ENCODE peak calls at places on chromosomes 12 and 14, in seven cellular contexts. R is A549, D is cardiac muscle cell, N is lower lobe of right lung, E is endodermal cell, A is right atrium auricular region, F is AG04450. T is an unnamed sample.

GRCh38 chr12:12503384-12504078 is 59.1 kb downstream of the DUSP16 start:
- DNase-seq in F (no peak), A (no peak), N (no peak), D (no peak), R (no peak), E (peak; percentile 82), T (peak; percentile 31)

GRCh38 chr14:100651999-100652508 is 64.8 kb upstream of the BEGAIN start:
- DNase-seq in F (peak; percentile 13), N (no peak), R (no peak), D (no peak), E (no peak), A (no peak), T (no peak)

GRCh38 chr12:83102499-83102898 is 415.8 kb downstream of the TMTC2 start:
- DNase-seq in N (no peak), E (no peak), R (no peak), F (no peak), D (no peak), A (no peak), T (no peak)

GRCh38 chr12:132279184-132279889 is 50.1 kb downstream of the GALNT9 start:
- DNase-seq in A (no peak), R (peak; percentile 57), F (no peak), N (peak; percentile 62), D (no peak), E (peak; percentile 80), T (no peak)

GRCh38 chr12:46219892-46220655 is 48.8 kb downstream of the SLC38A1 start:
- DNase-seq in N (no peak), R (peak; percentile 32), A (no peak), D (no peak), F (peak; percentile 44), E (no peak), T (no peak)

GRCh38 chr12:77133566-77133965 is 68.2 kb upstream of the E2F7 start:
- DNase-seq in E (peak; percentile 94), N (no peak), A (no peak), D (peak; percentile 89), F (no peak), R (peak; percentile 23), T (peak; percentile 50)

GRCh38 chr14:96225745-96226151 is 21.1 kb downstream of the BDKRB2 start:
- DNase-seq in R (peak; percentile 41), D (peak; percentile 55), A (no peak), E (peak; percentile 90), F (no peak), N (no peak), T (no peak)

GRCh38 chr12:6285063-6285477 is 25.4 kb upstream of the PLEKHG6 start:
- DNase-seq in N (peak; percentile 62), A (no peak), F (no peak), R (peak; percentile 73), E (peak; percentile 93), D (peak; percentile 81), T (no peak)

GRCh38 chr14:103290961-103291360 is 43.1 kb upstream of the EIF5 start:
- DNase-seq in N (no peak), R (no peak), E (no peak), A (no peak), F (no peak), D (no peak), T (no peak)

GRCh38 chr14:77024171-77024627 is 4.3 kb downstream of the IRF2BPL start:
- DNase-seq in R (peak; percentile 80), N (peak; percentile 57), A (no peak), F (no peak), E (peak; percentile 91), D (peak; percentile 85), T (peak; percentile 71)

GRCh38 chr14:49659526-49660455 is 24.7 kb upstream of the DNAAF2 start:
- DNase-seq in E (no peak), R (peak; percentile 29), D (no peak), N (no peak), A (no peak), F (no peak), T (no peak)

DNA sequence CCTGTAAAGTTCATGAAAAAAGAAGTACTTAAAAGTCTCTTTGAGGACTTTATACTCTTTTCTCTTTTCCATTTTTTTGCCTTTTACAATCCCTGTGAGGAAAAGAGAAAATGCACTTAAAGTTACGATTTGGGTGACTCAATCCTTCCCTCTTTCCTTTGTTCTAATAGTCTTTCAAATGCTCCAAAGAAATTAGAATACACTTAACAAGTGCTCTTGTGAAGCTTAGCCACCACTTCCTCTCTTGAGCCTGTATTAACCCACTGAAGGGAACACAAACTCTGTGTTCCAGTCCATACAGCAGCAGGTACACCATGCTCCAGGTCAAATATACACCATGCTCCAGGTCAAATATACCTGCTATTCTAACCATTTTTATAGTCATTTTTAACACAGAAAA is 581.1 kb upstream of the MGAT4C start:
- DNase-seq in F (no peak), E (no peak), A (no peak), D (no peak), R (no peak), N (no peak), T (no peak)
- H3K4me3 ChIP-seq in F (no peak overlapping the region), E (no peak overlapping the region), A (no peak overlapping the region), D (no peak overlapping the region), R (no peak overlapping the region), N (no peak overlapping the region), T (no peak overlapping the region)

DNA sequence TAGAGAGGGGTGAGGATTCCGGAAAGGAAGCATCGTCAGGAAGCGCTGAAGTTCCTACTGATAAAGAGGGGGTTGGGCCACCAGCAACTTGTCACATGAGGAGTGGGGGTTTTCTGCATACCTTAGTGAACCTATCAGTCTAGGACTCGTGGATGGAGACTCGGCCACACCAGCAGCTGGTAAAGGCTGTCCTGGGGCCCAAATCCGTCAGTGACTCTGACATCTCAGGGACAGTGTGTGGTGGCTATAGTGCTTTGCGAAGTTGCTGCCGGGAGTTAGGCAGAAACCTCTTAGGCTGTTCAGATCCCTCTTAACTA is 16.4 kb downstream of the RNASE2 start:
- DNase-seq in R (no peak), E (no peak), D (no peak), N (no peak), F (no peak), A (no peak), T (no peak)
- H3K4me3 ChIP-seq in R (peak overlapping the region; percentile 67), E (peak overlapping the region; percentile 95), D (no peak overlapping the region), N (peak overlapping the region; percentile 72), F (peak overlapping the region; percentile 69), A (no peak overlapping the region), T (peak overlapping the region; percentile 21)

GRCh38 chr12:111775205-111776193 is 8.8 kb downstream of the ALDH2 start:
- DNase-seq in D (peak; percentile 53), N (peak; percentile 94), R (peak; percentile 82), F (peak; percentile 82), E (peak; percentile 75), A (peak; percentile 94), T (no peak)

GRCh38 chr12:111777345-111778045 is 10.8 kb downstream of the ALDH2 start:
- DNase-seq in E (no peak), D (no peak), N (peak; percentile 69), R (peak; percentile 37), F (no peak), A (no peak), T (no peak)

GRCh38 chr12:111769599-111769998 is 2.9 kb downstream of the ALDH2 start:
- DNase-seq in E (no peak), F (no peak), A (no peak), R (no peak), N (no peak), D (no peak), T (no peak)

GRCh38 chr12:111776836-111777344 is 10.2 kb downstream of the ALDH2 start:
- DNase-seq in R (no peak), D (no peak), N (no peak), F (no peak), A (no peak), E (no peak), T (no peak)

GRCh38 chr12:111773801-111774551 is 7.2 kb downstream of the ALDH2 start:
- DNase-seq in E (no peak), A (peak; percentile 91), F (peak; percentile 87), N (peak; percentile 81), D (no peak), R (peak; percentile 69), T (no peak)
- H3K4me3 ChIP-seq in E (no peak overlapping the region), A (no peak overlapping the region), F (peak overlapping the region; percentile 38), N (peak overlapping the region; percentile 32), D (no peak overlapping the region), R (peak overlapping the region; percentile 2), T (no peak overlapping the region)

GRCh38 chr12:8146416-8146771 is 10.4 kb upstream of the ZNF705A start:
- DNase-seq in D (no peak), R (no peak), A (no peak), N (no peak), F (no peak), E (no peak), T (no peak)
- H3K4me3 ChIP-seq in D (no peak overlapping the region), R (no peak overlapping the region), A (no peak overlapping the region), N (no peak overlapping the region), F (peak overlapping the region; percentile 21), E (no peak overlapping the region), T (no peak overlapping the region)

DNA sequence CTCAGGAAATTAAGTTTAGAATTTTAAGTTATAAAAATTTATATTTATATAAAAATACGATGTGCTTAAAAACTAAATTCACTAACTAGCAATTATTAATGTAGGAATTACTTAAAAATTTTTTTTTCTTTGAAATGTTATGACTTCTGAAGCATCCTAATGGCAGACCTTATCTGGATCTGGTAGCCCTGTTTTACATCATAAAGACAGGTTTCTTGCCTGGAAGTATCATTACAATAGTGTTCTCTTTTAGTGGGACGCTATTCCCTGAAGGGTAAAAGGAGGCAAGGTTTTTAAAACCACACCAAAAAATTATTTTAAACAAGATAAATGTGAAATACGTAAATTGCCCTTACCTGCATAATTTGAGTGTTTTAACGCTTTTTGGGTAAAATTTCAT is 2.1 kb downstream of the WDR20 start:
- DNase-seq in A (no peak), N (no peak), E (no peak), D (no peak), F (no peak), R (no peak), T (no peak)
- H3K4me3 ChIP-seq in A (no peak overlapping the region), N (no peak overlapping the region), E (peak overlapping the region; percentile 93), D (peak overlapping the region; percentile 74), F (no peak overlapping the region), R (no peak overlapping the region), T (no peak overlapping the region)

DNA sequence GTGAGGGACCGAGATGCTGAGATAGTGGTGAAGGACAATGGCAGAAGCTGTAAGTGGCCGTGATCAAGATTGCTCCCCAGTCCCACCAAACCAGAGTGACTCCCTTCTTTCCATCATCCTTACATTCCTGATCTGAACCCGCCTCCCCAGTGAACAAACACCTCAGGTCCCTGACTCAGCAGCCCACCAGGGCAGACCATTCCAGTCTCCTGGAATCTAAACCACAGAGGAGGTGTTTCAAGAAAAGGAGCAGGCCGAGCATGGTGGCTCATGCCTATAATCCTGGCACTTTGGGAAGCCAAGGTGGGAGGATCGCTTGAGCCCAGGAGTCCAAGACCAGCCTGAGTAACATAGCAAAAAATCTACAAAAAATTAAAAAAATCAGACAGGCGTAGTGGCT is 6.6 kb downstream of the ERBB3 start:
- DNase-seq in R (no peak), F (no peak), D (no peak), E (no peak), N (no peak), A (no peak), T (no peak)
- H3K4me3 ChIP-seq in R (no peak overlapping the region), F (no peak overlapping the region), D (no peak overlapping the region), E (no peak overlapping the region), N (no peak overlapping the region), A (no peak overlapping the region), T (no peak overlapping the region)

GRCh38 chr14:54219281-54220121 is 177.3 kb upstream of the CDKN3 start:
- DNase-seq in R (no peak), F (no peak), E (peak; percentile 81), A (no peak), N (no peak), D (peak; percentile 56), T (no peak)
- H3K4me3 ChIP-seq in R (no peak overlapping the region), F (peak overlapping the region; percentile 36), E (peak overlapping the region; percentile 69), A (no peak overlapping the region), N (peak overlapping the region; percentile 42), D (peak overlapping the region; percentile 8), T (peak overlapping the region; percentile 24)

T was measured in iPS DF 6.9.